ENCODE peak calls at places on chromosomes 16 and 17, in six cellular contexts. R is heart right ventricle, K is fibroblast of lung, H is body of pancreas, Z is lower lobe of right lung, W is prostate gland. V is an unnamed sample. For H3K4me1, the result is how much of the 10 kb centered on the place peaks cover.

GRCh38 chr17:39404542-39405378 is 3.3 kb upstream of the FBXL20 start:
- DNase-seq in R (no peak), K (peak), H (no peak), Z (no peak), W (no peak), V (peak)

GRCh38 chr16:70750893-70751467 is 50.0 kb downstream of the VAC14 start:
- DNase-seq in R (peak), K (peak), H (peak), Z (peak), W (no peak), V (no peak)

GRCh38 chr17:73639926-73640325 is 4.3 kb downstream of the SDK2 start:
- DNase-seq in R (no peak), K (no peak), H (no peak), Z (no peak), W (peak), V (no peak)

GRCh38 chr17:82577300-82577699 is 57.8 kb downstream of the FOXK2 start:
- DNase-seq in R (no peak), K (no peak), H (no peak), Z (no peak), W (no peak), V (no peak)

GRCh38 chr16:65756163-65756562 is 610.3 kb upstream of the CDH5 start:
- DNase-seq in R (no peak), K (no peak), H (no peak), Z (no peak), W (peak), V (no peak)

GRCh38 chr17:8954339-8954738 is 11.2 kb downstream of the PIK3R5 start:
- DNase-seq in R (peak), K (no peak), H (no peak), Z (peak), W (no peak), V (no peak)

GRCh38 chr16:85865-86264 is 7.8 kb downstream of the MPG start:
- DNase-seq in R (no peak), K (no peak), H (no peak), Z (no peak), W (no peak), V (no peak)

GRCh38 chr17:31148205-31148604 is 53.4 kb downstream of the NF1 start:
- DNase-seq in R (no peak), K (peak), H (no peak), Z (no peak), W (no peak), V (no peak)

GRCh38 chr17:50891577-50891989 is 25.4 kb upstream of the TOB1 start:
- DNase-seq in R (no peak), K (no peak), H (no peak), Z (no peak), W (no peak), V (no peak)

GRCh38 chr16:12539185-12539929 is 264.3 kb downstream of the CPPED1 start:
- DNase-seq in R (no peak), K (peak), H (no peak), Z (no peak), W (no peak), V (peak)

GRCh38 chr16:69848635-69849545 is 86.8 kb downstream of the WWP2 start:
- DNase-seq in R (peak), K (peak), H (peak), Z (peak), W (peak), V (peak)

GRCh38 chr16:67847064-67847861 is at the start of gene CENPT:
- DNase-seq in R (no peak), K (peak), H (peak), Z (peak), W (peak), V (peak)

GRCh38 chr16:81399909-81400308 is 44.7 kb upstream of the CMIP start:
- DNase-seq in R (no peak), K (no peak), H (no peak), Z (no peak), W (no peak), V (no peak)

GRCh38 chr16:3444032-3444388 is 530 bp downstream of the NAA60 start:
- DNase-seq in R (no peak), K (peak), H (no peak), Z (peak), W (no peak), V (peak)

GRCh38 chr17:50206604-50207293 is 5.3 kb upstream of the COL1A1 start:
- DNase-seq in R (peak), K (peak), H (no peak), Z (no peak), W (no peak), V (no peak)

GRCh38 chr16:49822649-49823370 is 33.1 kb downstream of the ZNF423 start:
- DNase-seq in R (no peak), K (no peak), H (no peak), Z (no peak), W (no peak), V (no peak)

GRCh38 chr16:64058685-64059084 is 1063.2 kb downstream of the CDH11 start:
- DNase-seq in R (no peak), K (no peak), H (no peak), Z (no peak), W (no peak), V (no peak)

DNA sequence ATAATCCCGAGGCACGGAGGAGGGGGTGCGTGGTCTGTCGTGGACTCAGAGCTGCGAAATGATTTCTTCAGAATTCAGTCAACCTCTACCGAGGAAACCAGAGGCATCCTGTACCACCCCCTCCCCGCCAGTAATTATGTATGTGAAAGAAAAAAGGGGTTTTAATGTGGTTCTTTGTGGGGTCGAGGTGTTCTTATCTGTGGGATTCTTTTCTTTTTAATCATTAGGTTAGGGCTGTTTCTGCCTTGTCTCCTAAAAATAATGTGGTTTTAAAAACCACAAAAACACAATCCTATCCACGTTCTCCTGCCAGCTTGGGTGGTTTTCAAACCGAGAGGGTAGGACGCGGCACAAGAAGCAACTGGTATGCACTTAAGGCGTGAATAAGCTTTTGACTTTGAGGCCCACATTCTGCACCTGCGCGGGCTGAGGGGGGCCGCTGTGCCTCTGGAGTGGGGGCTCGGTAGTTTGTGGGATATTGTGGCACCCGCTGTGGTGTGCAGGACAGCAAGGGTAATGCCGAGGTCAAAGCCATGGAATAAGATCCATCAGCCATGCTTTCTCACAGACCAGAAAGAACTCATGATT is 1.0 kb downstream of the SLC47A1 start:
- DNase-seq in R (no peak), K (peak), H (no peak), Z (no peak), W (no peak), V (peak)
- H3K4me3 ChIP-seq in R (no peak), K (no peak), H (no peak), Z (peak), W (peak), V (no peak)

DNA sequence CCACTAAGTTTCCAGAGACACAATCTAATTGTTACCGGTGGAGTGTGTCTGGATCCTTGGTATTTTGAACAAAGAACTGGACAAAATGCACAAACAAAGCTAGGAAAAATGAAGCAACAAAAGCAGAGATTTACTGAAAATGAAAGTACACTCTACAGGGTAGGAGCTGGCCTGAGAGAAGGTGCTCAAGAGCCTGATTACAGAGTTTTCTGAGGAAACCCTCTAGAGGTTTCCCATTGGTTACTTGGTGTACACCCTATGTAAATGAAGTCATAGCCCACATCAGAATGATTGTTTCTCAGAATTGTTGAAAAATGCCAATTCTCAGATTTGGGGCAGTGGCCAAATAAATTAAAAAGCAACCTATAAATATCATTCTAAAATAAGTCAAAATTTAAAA is 436.4 kb downstream of the KCNJ18 start:
- DNase-seq in R (no peak), K (no peak), H (no peak), Z (no peak), W (no peak), V (no peak)
- H3K27ac ChIP-seq in R (no peak), K (no peak), H (no peak), Z (no peak), W (no peak), V (no peak)

GRCh38 chr17:57926723-57927047 is 28.5 kb downstream of the CUEDC1 start:
- DNase-seq in R (no peak), K (no peak), H (no peak), Z (no peak), W (no peak), V (no peak)

GRCh38 chr17:57930239-57930638 is 25.0 kb downstream of the CUEDC1 start:
- DNase-seq in R (no peak), K (no peak), H (no peak), Z (no peak), W (no peak), V (no peak)

GRCh38 chr17:57929392-57929791 is 25.8 kb downstream of the CUEDC1 start:
- DNase-seq in R (no peak), K (no peak), H (no peak), Z (no peak), W (no peak), V (no peak)

GRCh38 chr17:57927048-57927723 is 28.0 kb downstream of the CUEDC1 start:
- DNase-seq in R (no peak), K (peak), H (no peak), Z (no peak), W (peak), V (peak)

GRCh38 chr17:57928898-57929297 is 26.3 kb downstream of the CUEDC1 start:
- DNase-seq in R (no peak), K (no peak), H (no peak), Z (no peak), W (no peak), V (no peak)
- H3K4me1 ChIP-seq in R (half or more), K (under half), H (under half), Z (under half), W (under half), V (under half)

GRCh38 chr17:17971431-17972125 is 622 bp downstream of the TOM1L2 start:
- DNase-seq in R (peak), K (peak), H (peak), Z (peak), W (peak), V (no peak)

GRCh38 chr17:17972952-17973254 is 241 bp downstream of the DRC3 start:
- DNase-seq in R (no peak), K (no peak), H (no peak), Z (no peak), W (no peak), V (no peak)

GRCh38 chr17:17970699-17971430 is 1.3 kb downstream of the TOM1L2 start:
- DNase-seq in R (no peak), K (no peak), H (no peak), Z (no peak), W (peak), V (no peak)

GRCh38 chr17:17975441-17975840 is 2.8 kb downstream of the DRC3 start:
- DNase-seq in R (no peak), K (no peak), H (no peak), Z (no peak), W (no peak), V (no peak)

DNA sequence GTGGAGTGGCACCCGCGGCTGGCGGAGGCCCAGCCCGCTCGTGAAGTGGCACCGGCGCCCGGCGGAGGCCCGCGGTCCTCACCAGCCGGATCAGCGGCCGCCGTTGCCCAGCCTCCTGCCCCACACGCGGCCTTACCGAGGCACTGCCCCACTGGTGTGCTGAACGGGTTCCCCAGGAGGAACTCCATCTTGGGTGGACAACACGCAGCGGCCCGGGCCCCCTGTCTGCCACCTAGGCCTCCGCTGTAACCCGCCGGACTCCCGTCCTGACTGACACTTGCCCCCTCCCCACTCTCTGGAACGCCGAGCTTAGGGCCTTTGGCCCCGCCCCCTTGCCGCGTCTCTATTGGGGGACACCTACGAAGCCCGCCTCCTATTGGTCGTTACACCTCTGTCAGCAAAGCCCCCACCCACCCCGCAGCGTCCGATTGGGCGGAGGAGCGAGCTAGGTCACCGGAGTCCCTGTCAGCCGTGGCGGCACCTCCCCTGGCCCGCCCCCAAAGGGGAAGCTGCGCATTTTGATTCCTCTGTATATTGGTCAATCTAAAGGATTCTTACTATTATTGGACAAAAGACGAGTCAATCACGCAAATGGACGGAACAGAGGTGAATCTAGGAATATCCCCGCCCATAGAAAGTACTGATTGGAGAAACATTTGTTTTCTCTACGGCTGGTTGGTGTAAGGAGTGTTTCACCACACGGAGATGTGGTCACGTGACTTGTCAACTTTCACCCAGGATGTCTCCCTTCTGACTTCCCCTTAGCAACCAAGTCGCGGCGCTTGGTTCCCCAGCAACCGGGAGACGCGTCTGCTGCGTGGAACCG is at the start of the genes DRC3 and TOM1L2:
- DNase-seq in R (peak), K (peak), H (peak), Z (peak), W (peak), V (peak)
- H3K4me3 ChIP-seq in R (peak), K (peak), H (peak), Z (peak), W (peak), V (peak)

GRCh38 chr16:85570735-85571562 is 42.2 kb upstream of the GSE1 start:
- DNase-seq in R (peak), K (no peak), H (no peak), Z (peak), W (no peak), V (no peak)
- H3K27ac ChIP-seq in R (no peak), K (no peak), H (peak), Z (peak), W (no peak), V (no peak)

DNA sequence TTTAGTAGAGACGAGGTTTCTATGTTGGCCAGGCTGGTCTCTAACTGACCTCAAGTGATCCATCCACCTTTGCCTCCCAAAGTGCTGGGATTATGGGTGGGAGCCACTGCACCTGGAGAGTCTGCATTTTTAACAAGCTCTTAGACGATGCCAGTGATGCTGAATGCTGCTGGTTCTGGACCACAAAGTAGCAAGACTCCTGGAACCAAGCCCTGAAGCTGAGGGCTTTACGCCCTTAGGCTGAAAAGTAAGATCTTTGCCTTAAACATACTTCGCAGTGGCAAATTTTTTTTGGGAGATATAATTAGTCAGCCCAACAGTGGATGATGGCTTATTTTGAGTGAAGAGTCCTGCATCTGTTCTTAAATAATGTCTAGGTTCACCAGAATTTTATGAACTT is 14.0 kb downstream of the METTL9 start:
- DNase-seq in R (no peak), K (no peak), H (no peak), Z (no peak), W (no peak), V (no peak)
- H3K4me1 ChIP-seq in R (under half), K (under half), H (under half), Z (under half), W (under half), V (under half)

GRCh38 chr17:46979023-46979870 is at the start of gene RPRML:
- DNase-seq in R (peak), K (peak), H (peak), Z (peak), W (no peak), V (peak)
- H3K4me3 ChIP-seq in R (peak), K (peak), H (peak), Z (peak), W (peak), V (peak)

V was measured in mammary epithelial cell.